ENCODE peak calls at places on chromosomes 4 and X, in eight cellular contexts. A is GM12865; O is NCI-H1092 treated with DMSO at 0.1 percent for 48 hours; Q is activated CD4-positive, CD25-positive, alpha-beta regulatory T cell treated with anti-CD3 and anti-CD28 coated beads, Interleukin-2, amount 50 U/mL, for 72 hours; R is AG09309; S is astrocyte of the cerebellum; F is upper lobe of left lung; E is activated CD4-positive, alpha-beta T cell treated with anti-CD3 and anti-CD28 coated beads, Interleukin-2, amount 10 ng/mL, durations not matched to agents 7 days and 5 days. D is an unnamed sample.

GRCh38 chrX:2875798-2876399 is 47.2 kb downstream of the GYG2 start:
- DNase-seq in R (no peak), S (no peak), Q (no peak), E (no peak), O (no peak), A (peak; percentile 1), F (no peak), D (no peak)

GRCh38 chrX:53317365-53318069 is 36.1 kb upstream of the IQSEC2 start:
- DNase-seq in O (peak; percentile 68), E (peak; percentile 64), R (no peak), F (no peak), Q (peak; percentile 74), S (no peak), A (peak; percentile 60), D (peak; percentile 67)

GRCh38 chrX:44482575-44482974 is 60.1 kb downstream of the FUNDC1 start:
- DNase-seq in S (no peak), E (no peak), F (no peak), A (no peak), Q (no peak), R (no peak), O (no peak), D (no peak)

GRCh38 chr4:94551616-94552564 is 100.1 kb downstream of the PDLIM5 start:
- DNase-seq in R (no peak), Q (no peak), A (no peak), S (peak; percentile 42), E (no peak), O (no peak), F (no peak), D (no peak)

GRCh38 chrX:69961365-69962072 is 88.2 kb downstream of the AWAT2 start:
- DNase-seq in E (no peak), S (no peak), Q (no peak), F (no peak), A (peak; percentile 0), O (no peak), R (no peak), D (no peak)

GRCh38 chr4:141899541-141899940 is 263.2 kb downstream of the IL15 start:
- DNase-seq in F (no peak), R (peak; percentile 76), Q (no peak), O (no peak), E (no peak), S (no peak), A (no peak), D (no peak)

GRCh38 chrX:119500061-119500800 is 32.0 kb downstream of the SLC25A5 start:
- DNase-seq in O (no peak), R (no peak), S (no peak), A (no peak), F (no peak), Q (no peak), E (no peak), D (no peak)

GRCh38 chrX:38285649-38286048 is 41.7 kb downstream of the RPGR start:
- DNase-seq in O (no peak), S (no peak), F (no peak), Q (no peak), R (no peak), A (no peak), E (no peak), D (no peak)

GRCh38 chr4:6680372-6681034 is 13.2 kb upstream of the S100P start:
- DNase-seq in S (no peak), R (no peak), A (no peak), O (no peak), E (no peak), F (no peak), Q (no peak), D (no peak)

GRCh38 chrX:45715787-45716186 is 515.1 kb upstream of the DIPK2B start:
- DNase-seq in A (no peak), R (no peak), O (no peak), E (no peak), S (no peak), F (no peak), Q (no peak), D (no peak)

GRCh38 chr4:137623013-137623412 is 90.7 kb upstream of the PCDH18 start:
- DNase-seq in O (peak; percentile 84), A (peak; percentile 59), S (no peak), Q (no peak), R (no peak), E (no peak), F (no peak), D (no peak)

GRCh38 chr4:83109480-83110221 is 4.9 kb downstream of the PLAC8 start:
- DNase-seq in F (peak; percentile 92), R (no peak), S (no peak), E (peak; percentile 39), A (peak; percentile 61), O (peak; percentile 90), Q (peak; percentile 61), D (peak; percentile 58)

GRCh38 chr4:52037730-52038108 is 380 bp downstream of the SGCB start:
- DNase-seq in E (peak; percentile 20), O (peak; percentile 58), F (no peak), S (no peak), R (no peak), A (peak; percentile 50), Q (no peak), D (peak; percentile 65)

GRCh38 chrX:38548508-38548907 is 12.8 kb upstream of the TSPAN7 start:
- DNase-seq in A (no peak), F (no peak), O (no peak), Q (no peak), R (no peak), E (no peak), S (no peak), D (no peak)

GRCh38 chrX:40145670-40146470 is 48.1 kb upstream of the BCOR start:
- DNase-seq in A (no peak), S (no peak), F (peak; percentile 79), E (no peak), O (peak; percentile 50), Q (no peak), R (no peak), D (no peak)

GRCh38 chrX:131816551-131817136 is 206.5 kb upstream of the STK26 start:
- DNase-seq in O (no peak), A (peak; percentile 35), S (peak; percentile 66), F (no peak), R (peak; percentile 71), Q (peak; percentile 53), E (peak; percentile 86), D (peak; percentile 51)

GRCh38 chr4:156970501-156971167 is 965 bp downstream of the PDGFC start:
- DNase-seq in A (no peak), R (no peak), E (no peak), S (no peak), Q (no peak), O (peak; percentile 39), F (peak; percentile 71), D (peak; percentile 81)

GRCh38 chrX:5632887-5633286 is 595.8 kb downstream of the NLGN4X start:
- DNase-seq in R (no peak), A (no peak), F (no peak), S (no peak), E (no peak), Q (no peak), O (no peak), D (no peak)

GRCh38 chrX:118536687-118537461 is 41.3 kb downstream of the DOCK11 start:
- DNase-seq in Q (no peak), E (peak; percentile 57), O (no peak), A (peak; percentile 72), S (no peak), F (no peak), R (no peak), D (no peak)

GRCh38 chr4:2809610-2810180 is 16.8 kb downstream of the SH3BP2 start:
- DNase-seq in F (peak; percentile 61), O (peak; percentile 63), A (no peak), R (no peak), Q (no peak), S (no peak), E (no peak), D (no peak)

GRCh38 chr4:144090744-144091143 is 49.8 kb downstream of the GYPA start:
- DNase-seq in E (no peak), R (no peak), F (no peak), S (no peak), A (peak; percentile 1), O (no peak), Q (no peak), D (no peak)

GRCh38 chrX:52874661-52875060 is 6.8 kb upstream of the XAGE3 start:
- DNase-seq in Q (no peak), F (no peak), S (no peak), R (no peak), A (no peak), O (no peak), E (no peak), D (no peak)

GRCh38 chrX:120468071-120468470 is 1.0 kb downstream of the LAMP2 start:
- DNase-seq in R (no peak), Q (no peak), S (no peak), F (no peak), O (no peak), E (no peak), A (peak; percentile 7), D (no peak)